ENCODE peak calls at places on chromosomes 5 and 9, in five cellular contexts. I is kidney, X is neural progenitor cell, M is A549, H is endodermal cell. O is an unnamed sample. For H3K9me3, the result is how much of the 10 kb centered on the place peaks cover.

GRCh38 chr9:136648746-136649145 is 14.0 kb upstream of the EGFL7 start:
- DNase-seq in H (no peak), X (no peak), M (no peak), I (peak), O (peak)

GRCh38 chr5:19125956-19126713 is 861.9 kb downstream of the CDH18 start:
- DNase-seq in X (no peak), M (no peak), I (no peak), H (no peak), O (no peak)

GRCh38 chr5:72109625-72110024 is 2.4 kb downstream of the MAP1B start:
- DNase-seq in X (peak), H (no peak), I (no peak), M (peak), O (no peak)

GRCh38 chr5:114789773-114790402 is 379.8 kb downstream of the TRIM36 start:
- DNase-seq in M (peak), I (no peak), X (peak), H (no peak), O (no peak)

GRCh38 chr5:36696059-36696673 is 89.8 kb downstream of the SLC1A3 start:
- DNase-seq in I (no peak), M (peak), H (peak), X (peak), O (no peak)

GRCh38 chr5:134314443-134314842 is 52.5 kb downstream of the CDKL3 start:
- DNase-seq in I (no peak), H (no peak), X (no peak), M (no peak), O (no peak)

GRCh38 chr5:172052454-172053236 is 46.2 kb upstream of the FBXW11 start:
- DNase-seq in H (no peak), I (peak), X (peak), M (no peak), O (no peak)

GRCh38 chr5:102753889-102754498 is 1.1 kb upstream of the PAM start:
- DNase-seq in M (no peak), I (peak), H (peak), X (no peak), O (no peak)

GRCh38 chr9:97911970-97912369 is 10.3 kb downstream of the TRMO start:
- DNase-seq in I (no peak), H (no peak), M (no peak), X (no peak), O (no peak)

GRCh38 chr5:139413963-139414362 is 10.1 kb upstream of the SPATA24 start:
- DNase-seq in X (no peak), H (no peak), M (no peak), I (no peak), O (no peak)

GRCh38 chr9:82052081-82052480 is 63.5 kb downstream of the SPATA31D1 start:
- DNase-seq in X (no peak), H (no peak), M (no peak), I (no peak), O (no peak)

GRCh38 chr5:90941002-90941720 is 382.6 kb downstream of the ADGRV1 start:
- DNase-seq in X (no peak), M (no peak), I (no peak), H (no peak), O (no peak)

GRCh38 chr5:113034182-113034773 is 57.7 kb downstream of the DCP2 start:
- DNase-seq in M (no peak), I (no peak), X (peak), H (peak), O (no peak)

GRCh38 chr9:131020388-131020787 is 11.4 kb downstream of the LAMC3 start:
- DNase-seq in I (no peak), X (no peak), H (no peak), M (no peak), O (no peak)

GRCh38 chr5:143865421-143865820 is 53.5 kb downstream of the HMHB1 start:
- DNase-seq in X (peak), M (no peak), H (no peak), I (no peak), O (no peak)

GRCh38 chr5:141701341-141702119 is 19.5 kb upstream of the ARAP3 start:
- DNase-seq in M (no peak), H (no peak), X (no peak), I (no peak), O (no peak)

GRCh38 chr9:132370592-132370991 is 15.8 kb upstream of the SETX start:
- DNase-seq in I (no peak), X (no peak), H (peak), M (no peak), O (no peak)

GRCh38 chr5:90602681-90603080 is 44.1 kb downstream of the ADGRV1 start:
- DNase-seq in X (no peak), I (no peak), H (no peak), M (no peak), O (no peak)

GRCh38 chr9:124472770-124473169 is 22.5 kb downstream of the ADGRD2 start:
- DNase-seq in H (no peak), M (no peak), X (no peak), I (no peak), O (no peak)
- H3K27ac ChIP-seq in H (no peak), M (no peak), X (no peak), I (no peak), O (no peak)

DNA sequence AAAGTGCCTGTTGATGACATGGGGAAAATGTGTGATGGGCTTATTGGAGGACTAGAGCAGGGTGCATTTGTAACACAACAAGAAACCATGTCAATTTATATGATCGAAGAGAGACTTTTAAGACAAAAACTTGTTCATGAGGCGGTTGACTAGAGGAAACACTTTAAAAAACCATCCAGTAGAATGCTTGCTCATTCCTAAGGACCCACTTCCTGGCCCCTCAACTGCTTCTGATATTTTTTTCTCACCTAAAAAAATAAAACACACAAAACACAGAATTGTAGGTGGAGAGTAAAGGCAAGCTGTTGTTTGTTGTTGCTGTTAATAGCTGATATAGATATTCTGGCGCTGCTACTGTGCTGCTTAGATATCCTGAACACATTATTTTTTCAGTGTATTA is 50.6 kb downstream of the SPIN1 start:
- DNase-seq in X (no peak), H (no peak), I (no peak), M (no peak), O (no peak)
- H3K9me3 ChIP-seq in X (under half), H (under half), I (under half), M (under half), O (under half)

GRCh38 chr5:22986281-22986680 is 133.1 kb upstream of the CDH12 start:
- DNase-seq in H (no peak), I (no peak), X (no peak), M (no peak), O (no peak)
- TF ChIP-seq CTCF in H (no peak), I (no peak), X (no peak), M (no peak), O (no peak)

DNA sequence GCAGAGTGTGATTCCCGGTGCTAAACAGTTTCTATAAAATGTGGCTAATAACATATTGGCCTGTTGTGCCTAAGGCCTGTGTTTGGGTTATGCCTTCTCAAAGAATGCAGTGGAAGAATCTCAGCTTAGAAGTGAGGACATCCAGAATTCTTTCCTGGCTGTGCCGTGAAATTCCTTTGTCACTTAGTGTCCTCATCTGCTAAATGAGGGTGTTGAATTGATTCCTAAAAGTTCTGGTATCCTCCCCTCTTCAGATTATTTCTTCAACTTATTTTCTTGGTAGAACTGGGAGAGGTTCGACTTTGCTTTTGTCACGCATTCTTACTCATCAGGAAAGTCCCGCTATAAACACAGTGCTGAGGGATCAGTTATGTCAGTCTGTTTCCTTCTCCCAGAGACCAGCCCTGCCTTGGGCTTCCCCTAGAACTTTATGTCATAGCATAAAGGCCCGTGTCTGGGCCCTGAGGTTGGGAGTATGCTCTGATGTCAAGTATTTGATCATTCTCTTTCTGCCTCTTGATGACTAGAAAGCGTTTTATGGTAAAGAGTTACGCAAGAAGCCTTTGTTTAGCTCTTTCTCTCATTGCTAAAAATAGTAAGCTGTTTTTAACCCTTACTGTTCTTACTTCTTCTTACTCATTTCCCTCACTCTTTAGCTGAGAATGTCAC is 29.5 kb downstream of the MTAP start:
- DNase-seq in H (no peak), X (no peak), M (peak), I (no peak), O (no peak)
- H3K27ac ChIP-seq in H (no peak), X (no peak), M (peak), I (no peak), O (peak)

GRCh38 chr5:60993875-60994571 is 49.0 kb downstream of the NDUFAF2 start:
- DNase-seq in H (no peak), X (no peak), I (peak), M (no peak), O (no peak)

GRCh38 chr5:60996368-60996767 is 51.4 kb downstream of the NDUFAF2 start:
- DNase-seq in H (no peak), M (no peak), I (no peak), X (no peak), O (no peak)

GRCh38 chr5:60989790-60990189 is 44.8 kb downstream of the NDUFAF2 start:
- DNase-seq in M (no peak), X (no peak), H (no peak), I (no peak), O (no peak)

GRCh38 chr5:60992871-60993270 is 47.9 kb downstream of the NDUFAF2 start:
- DNase-seq in H (no peak), M (no peak), X (no peak), I (no peak), O (no peak)

GRCh38 chr5:60993425-60993824 is 48.4 kb downstream of the NDUFAF2 start:
- DNase-seq in I (no peak), H (no peak), X (no peak), M (peak), O (no peak)
- H3K9me3 ChIP-seq in I (under half), H (under half), X (under half), M (under half), O (under half)

DNA sequence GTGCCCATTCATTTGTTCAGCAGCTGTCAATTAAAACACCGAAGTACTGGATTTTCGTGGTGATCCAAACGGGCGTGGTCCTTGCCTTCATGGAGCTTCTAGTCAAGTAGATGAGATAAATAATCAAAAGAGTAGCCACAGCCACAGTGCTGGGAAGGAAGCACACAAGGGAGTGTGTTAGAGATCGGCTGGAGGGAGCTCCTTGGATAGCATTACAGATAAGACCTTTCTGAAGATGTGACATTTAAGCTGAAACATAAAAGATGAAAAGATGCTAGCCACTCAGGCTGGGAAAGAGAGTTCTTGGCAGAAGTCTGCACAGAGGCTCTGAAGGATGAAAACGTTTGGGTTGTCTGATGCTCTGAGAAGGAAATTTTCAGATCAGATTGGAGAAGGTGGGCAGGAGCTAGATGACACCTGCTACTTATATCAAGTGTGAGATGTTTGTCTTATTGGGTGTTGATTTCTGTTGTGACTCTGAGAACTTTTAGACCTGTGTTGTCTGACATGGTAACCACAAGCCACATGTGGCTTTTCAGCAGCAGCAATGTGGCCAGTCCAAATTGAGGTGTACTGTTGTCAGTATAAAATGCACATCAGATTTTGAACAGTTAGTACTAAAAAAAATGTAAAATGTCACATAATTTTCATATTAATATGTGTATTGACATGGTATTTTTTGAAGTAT is 123.9 kb downstream of the TLE4 start:
- DNase-seq in H (no peak), M (no peak), I (no peak), X (no peak), O (no peak)
- TF ChIP-seq CTCF in H (no peak), M (no peak), I (no peak), X (no peak), O (no peak)

O was measured in lower lobe of right lung.